ENCODE peak calls at places on chromosomes 1 and 21, in seven cellular contexts. One of them, this sample, is unnamed.

GRCh38 chr1:187157552-187157951 is 328.8 kb downstream of the PLA2G4A start:
- DNase-seq in pancreas: no peak
- DNase-seq in adrenal gland: no peak
- DNase-seq in kidney: no peak
- DNase-seq in heart left ventricle: no peak
- DNase-seq in coronary artery: no peak
- DNase-seq in right atrium auricular region: no peak
- DNase-seq in this sample: no peak

GRCh38 chr1:4000811-4001251 is 100.8 kb upstream of the C1orf174 start:
- DNase-seq in kidney: peak
- DNase-seq in heart left ventricle: no peak
- DNase-seq in pancreas: no peak
- DNase-seq in right atrium auricular region: no peak
- DNase-seq in adrenal gland: no peak
- DNase-seq in coronary artery: no peak
- DNase-seq in this sample: no peak

GRCh38 chr21:25964926-25965325 is 205.6 kb downstream of the APP start:
- DNase-seq in heart left ventricle: no peak
- DNase-seq in right atrium auricular region: no peak
- DNase-seq in kidney: no peak
- DNase-seq in pancreas: no peak
- DNase-seq in adrenal gland: no peak
- DNase-seq in coronary artery: no peak
- DNase-seq in this sample: no peak

GRCh38 chr1:59139396-59139795 is 157.5 kb upstream of the FGGY start:
- DNase-seq in kidney: peak
- DNase-seq in pancreas: no peak
- DNase-seq in heart left ventricle: no peak
- DNase-seq in coronary artery: no peak
- DNase-seq in right atrium auricular region: no peak
- DNase-seq in adrenal gland: peak
- DNase-seq in this sample: no peak

GRCh38 chr1:156492591-156493080 is 7.9 kb downstream of the MEF2D start:
- DNase-seq in adrenal gland: peak
- DNase-seq in coronary artery: no peak
- DNase-seq in kidney: peak
- DNase-seq in heart left ventricle: peak
- DNase-seq in pancreas: no peak
- DNase-seq in right atrium auricular region: no peak
- DNase-seq in this sample: peak

GRCh38 chr1:227884370-227885134 is 63.2 kb downstream of the WNT9A start:
- DNase-seq in kidney: peak
- DNase-seq in heart left ventricle: peak
- DNase-seq in right atrium auricular region: peak
- DNase-seq in adrenal gland: no peak
- DNase-seq in pancreas: no peak
- DNase-seq in coronary artery: peak
- DNase-seq in this sample: no peak

GRCh38 chr1:53385276-53385932 is 57.5 kb upstream of the LRP8 start:
- DNase-seq in coronary artery: no peak
- DNase-seq in adrenal gland: no peak
- DNase-seq in pancreas: no peak
- DNase-seq in kidney: peak
- DNase-seq in right atrium auricular region: no peak
- DNase-seq in heart left ventricle: no peak
- DNase-seq in this sample: no peak

GRCh38 chr1:91777196-91777595 is 108.8 kb downstream of the TGFBR3 start:
- DNase-seq in coronary artery: no peak
- DNase-seq in heart left ventricle: no peak
- DNase-seq in right atrium auricular region: no peak
- DNase-seq in pancreas: no peak
- DNase-seq in adrenal gland: no peak
- DNase-seq in kidney: no peak
- DNase-seq in this sample: no peak

GRCh38 chr1:154730986-154731489 is 123.1 kb upstream of the ADAR start:
- DNase-seq in heart left ventricle: no peak
- DNase-seq in right atrium auricular region: no peak
- DNase-seq in adrenal gland: no peak
- DNase-seq in coronary artery: no peak
- DNase-seq in pancreas: no peak
- DNase-seq in kidney: no peak
- DNase-seq in this sample: peak

GRCh38 chr1:217076902-217077301 is 353.7 kb upstream of the ESRRG start:
- DNase-seq in right atrium auricular region: no peak
- DNase-seq in coronary artery: no peak
- DNase-seq in pancreas: no peak
- DNase-seq in heart left ventricle: no peak
- DNase-seq in kidney: no peak
- DNase-seq in adrenal gland: no peak
- DNase-seq in this sample: no peak

GRCh38 chr1:19758227-19758830 is 41.4 kb downstream of the TMCO4 start:
- DNase-seq in right atrium auricular region: no peak
- DNase-seq in coronary artery: no peak
- DNase-seq in pancreas: no peak
- DNase-seq in heart left ventricle: no peak
- DNase-seq in adrenal gland: peak
- DNase-seq in kidney: no peak
- DNase-seq in this sample: no peak

GRCh38 chr1:7606096-7606495 is 165.0 kb upstream of the VAMP3 start:
- DNase-seq in adrenal gland: no peak
- DNase-seq in kidney: peak
- DNase-seq in heart left ventricle: no peak
- DNase-seq in coronary artery: no peak
- DNase-seq in right atrium auricular region: no peak
- DNase-seq in pancreas: peak
- DNase-seq in this sample: no peak

GRCh38 chr1:160438935-160439334 is 38.6 kb downstream of the VANGL2 start:
- DNase-seq in adrenal gland: no peak
- DNase-seq in kidney: no peak
- DNase-seq in heart left ventricle: no peak
- DNase-seq in coronary artery: no peak
- DNase-seq in pancreas: no peak
- DNase-seq in right atrium auricular region: no peak
- DNase-seq in this sample: no peak

GRCh38 chr21:42118901-42119300 is 47.8 kb downstream of the UMODL1 start:
- DNase-seq in coronary artery: no peak
- DNase-seq in right atrium auricular region: no peak
- DNase-seq in adrenal gland: no peak
- DNase-seq in pancreas: no peak
- DNase-seq in heart left ventricle: no peak
- DNase-seq in kidney: peak
- DNase-seq in this sample: no peak

GRCh38 chr1:84772428-84772943 is 82.2 kb upstream of the SSX2IP start:
- DNase-seq in adrenal gland: peak
- DNase-seq in coronary artery: no peak
- DNase-seq in right atrium auricular region: peak
- DNase-seq in pancreas: peak
- DNase-seq in kidney: peak
- DNase-seq in heart left ventricle: peak
- DNase-seq in this sample: peak

GRCh38 chr1:13930151-13930550 is 230.2 kb downstream of the PRDM2 start:
- DNase-seq in pancreas: no peak
- DNase-seq in right atrium auricular region: no peak
- DNase-seq in coronary artery: no peak
- DNase-seq in adrenal gland: no peak
- DNase-seq in kidney: no peak
- DNase-seq in heart left ventricle: no peak
- DNase-seq in this sample: no peak

GRCh38 chr1:217244946-217245345 is 385.9 kb downstream of the GPATCH2 start:
- DNase-seq in adrenal gland: no peak
- DNase-seq in heart left ventricle: no peak
- DNase-seq in pancreas: no peak
- DNase-seq in right atrium auricular region: no peak
- DNase-seq in coronary artery: no peak
- DNase-seq in kidney: no peak
- DNase-seq in this sample: no peak

GRCh38 chr1:224510880-224511645 is 76.5 kb upstream of the WDR26 start:
- DNase-seq in right atrium auricular region: no peak
- DNase-seq in pancreas: no peak
- DNase-seq in heart left ventricle: no peak
- DNase-seq in kidney: no peak
- DNase-seq in coronary artery: no peak
- DNase-seq in adrenal gland: no peak
- DNase-seq in this sample: no peak

GRCh38 chr1:93619507-93620168 is 62.0 kb downstream of the BCAR3 start:
- DNase-seq in kidney: no peak
- DNase-seq in adrenal gland: no peak
- DNase-seq in pancreas: no peak
- DNase-seq in heart left ventricle: no peak
- DNase-seq in right atrium auricular region: no peak
- DNase-seq in coronary artery: no peak
- DNase-seq in this sample: no peak

GRCh38 chr1:212917134-212917485 is 33.2 kb upstream of the VASH2 start:
- DNase-seq in coronary artery: no peak
- DNase-seq in adrenal gland: no peak
- DNase-seq in pancreas: no peak
- DNase-seq in kidney: no peak
- DNase-seq in heart left ventricle: no peak
- DNase-seq in right atrium auricular region: no peak
- DNase-seq in this sample: no peak

GRCh38 chr1:15684468-15685283 is 556 bp downstream of the PLEKHM2 start:
- DNase-seq in right atrium auricular region: no peak
- DNase-seq in kidney: peak
- DNase-seq in coronary artery: peak
- DNase-seq in heart left ventricle: peak
- DNase-seq in pancreas: peak
- DNase-seq in adrenal gland: peak
- DNase-seq in this sample: peak

GRCh38 chr1:43530483-43531452 is at the start of gene PTPRF:
- DNase-seq in right atrium auricular region: no peak
- DNase-seq in pancreas: peak
- DNase-seq in adrenal gland: peak
- DNase-seq in heart left ventricle: peak
- DNase-seq in coronary artery: no peak
- DNase-seq in kidney: peak
- DNase-seq in this sample: peak

GRCh38 chr1:247561711-247562110 is 12.8 kb downstream of the GCSAML start:
- DNase-seq in coronary artery: no peak
- DNase-seq in right atrium auricular region: no peak
- DNase-seq in adrenal gland: no peak
- DNase-seq in pancreas: no peak
- DNase-seq in kidney: no peak
- DNase-seq in heart left ventricle: no peak
- DNase-seq in this sample: no peak

DNA sequence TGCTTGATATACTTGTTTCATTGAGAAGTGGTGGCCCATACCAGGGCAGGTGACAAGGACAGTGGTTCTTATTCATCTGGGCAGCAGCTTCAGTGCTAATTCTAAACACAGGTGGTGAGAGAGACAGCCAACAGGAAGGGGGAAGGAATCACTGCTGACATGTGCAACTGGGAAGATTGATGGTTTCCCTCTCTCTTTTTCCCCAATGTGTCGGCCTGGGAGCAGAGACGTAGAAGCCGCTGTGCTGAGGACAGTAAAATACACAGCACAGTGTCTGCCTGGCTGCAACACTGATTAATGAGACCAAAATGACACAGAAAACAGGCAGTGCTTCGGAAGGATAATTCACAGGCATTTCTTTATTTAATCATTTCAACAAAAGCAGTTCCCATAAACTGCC is 48.8 kb downstream of the WARS2 start:
- DNase-seq in coronary artery: no peak
- DNase-seq in kidney: no peak
- DNase-seq in right atrium auricular region: no peak
- DNase-seq in heart left ventricle: no peak
- DNase-seq in pancreas: no peak
- DNase-seq in adrenal gland: no peak
- DNase-seq in this sample: no peak
- H3K27ac ChIP-seq in coronary artery: no peak
- H3K27ac ChIP-seq in kidney: no peak
- H3K27ac ChIP-seq in right atrium auricular region: no peak
- H3K27ac ChIP-seq in heart left ventricle: no peak
- H3K27ac ChIP-seq in pancreas: no peak
- H3K27ac ChIP-seq in adrenal gland: no peak
- H3K27ac ChIP-seq in this sample: no peak

DNA sequence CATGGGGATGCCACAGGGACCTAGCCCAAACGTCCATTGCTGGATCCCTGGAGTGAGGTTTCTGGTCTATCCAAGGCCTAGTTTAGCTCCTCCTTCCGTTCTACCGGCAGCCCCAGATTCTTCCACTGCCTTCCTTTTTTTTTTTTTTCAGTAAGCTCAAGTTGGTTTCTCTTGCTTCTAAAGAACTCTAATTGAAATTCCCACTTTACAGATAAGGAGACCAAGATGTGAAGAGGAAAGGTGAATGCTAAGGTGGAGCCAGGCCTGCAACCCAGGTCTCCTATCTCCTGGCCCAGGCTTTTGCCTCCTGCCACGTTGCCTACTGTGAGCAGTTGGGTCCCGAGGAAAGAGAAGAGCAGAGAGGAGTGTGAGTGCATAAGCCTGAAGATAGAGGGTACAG is 31.5 kb upstream of the CLIC4 start:
- DNase-seq in right atrium auricular region: no peak
- DNase-seq in adrenal gland: no peak
- DNase-seq in coronary artery: no peak
- DNase-seq in pancreas: no peak
- DNase-seq in heart left ventricle: no peak
- DNase-seq in kidney: no peak
- DNase-seq in this sample: no peak
- H3K27ac ChIP-seq in right atrium auricular region: no peak
- H3K27ac ChIP-seq in adrenal gland: no peak
- H3K27ac ChIP-seq in coronary artery: no peak
- H3K27ac ChIP-seq in pancreas: no peak
- H3K27ac ChIP-seq in heart left ventricle: no peak
- H3K27ac ChIP-seq in kidney: no peak
- H3K27ac ChIP-seq in this sample: peak

DNA sequence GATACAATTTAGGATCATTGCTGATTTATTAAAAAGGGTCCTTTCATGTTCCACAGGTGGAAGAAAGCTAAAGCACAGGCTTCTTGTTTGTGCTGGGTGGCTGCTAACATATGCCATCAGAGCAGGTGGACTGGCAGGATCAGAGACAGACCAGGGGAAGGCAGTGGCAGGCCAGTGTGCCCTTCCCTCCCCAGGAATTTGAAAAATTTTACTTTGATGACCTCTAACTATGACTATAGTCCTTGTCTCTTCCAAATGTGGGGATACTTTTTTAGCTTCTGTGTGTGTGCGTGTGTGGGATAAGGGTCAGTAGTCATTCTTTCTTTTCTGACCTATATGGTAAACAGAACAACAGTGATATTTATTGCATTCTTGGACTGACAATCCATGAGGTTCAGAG is 49.9 kb downstream of the LHX9 start:
- DNase-seq in adrenal gland: no peak
- DNase-seq in pancreas: no peak
- DNase-seq in kidney: no peak
- DNase-seq in heart left ventricle: no peak
- DNase-seq in right atrium auricular region: no peak
- DNase-seq in coronary artery: no peak
- DNase-seq in this sample: no peak
- H3K27ac ChIP-seq in adrenal gland: no peak
- H3K27ac ChIP-seq in pancreas: no peak
- H3K27ac ChIP-seq in kidney: no peak
- H3K27ac ChIP-seq in heart left ventricle: no peak
- H3K27ac ChIP-seq in right atrium auricular region: no peak
- H3K27ac ChIP-seq in coronary artery: no peak
- H3K27ac ChIP-seq in this sample: no peak

DNA sequence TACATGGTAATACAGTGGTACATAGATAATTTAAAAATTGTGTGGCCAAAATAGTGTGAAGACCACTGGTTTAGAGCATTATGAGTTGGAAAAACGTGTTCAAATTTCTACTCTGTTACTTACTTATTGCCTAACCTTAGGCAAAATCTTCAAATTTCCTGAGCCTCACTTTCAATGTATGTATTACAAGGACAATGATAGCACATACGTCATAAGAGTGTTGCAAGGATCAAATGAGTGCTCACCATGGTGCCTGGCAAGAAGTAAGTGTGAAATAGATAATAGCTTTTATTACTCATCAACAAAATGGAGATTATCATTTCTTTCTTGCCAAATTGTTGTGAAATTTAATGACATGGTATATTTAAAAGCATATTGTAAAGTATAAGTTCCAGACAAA is 57.2 kb downstream of the FH start:
- DNase-seq in heart left ventricle: no peak
- DNase-seq in right atrium auricular region: no peak
- DNase-seq in coronary artery: no peak
- DNase-seq in pancreas: no peak
- DNase-seq in kidney: no peak
- DNase-seq in adrenal gland: no peak
- DNase-seq in this sample: no peak
- H3K27ac ChIP-seq in heart left ventricle: no peak
- H3K27ac ChIP-seq in right atrium auricular region: no peak
- H3K27ac ChIP-seq in coronary artery: no peak
- H3K27ac ChIP-seq in pancreas: no peak
- H3K27ac ChIP-seq in kidney: no peak
- H3K27ac ChIP-seq in adrenal gland: no peak
- H3K27ac ChIP-seq in this sample: no peak

This sample was measured in caudate nucleus.